ENCODE peak calls at places on chromosomes 6 and 20, in five cellular contexts. One of them, this sample, is unnamed. For H3K4me1, the result is how much of the 10 kb centered on the place peaks cover.

GRCh38 chr6:149003560-149003959 is 256.7 kb downstream of the UST start:
- DNase-seq in testis: no peak
- DNase-seq in MM.1S: no peak
- DNase-seq in psoas muscle: no peak
- DNase-seq in cardiac muscle cell: no peak
- DNase-seq in this sample: no peak

GRCh38 chr20:58064411-58065010 is 163.9 kb downstream of the ANKRD60 start:
- DNase-seq in testis: peak
- DNase-seq in cardiac muscle cell: no peak
- DNase-seq in psoas muscle: no peak
- DNase-seq in MM.1S: no peak
- DNase-seq in this sample: no peak

GRCh38 chr20:9241232-9241692 is 172.4 kb downstream of the PLCB4 start:
- DNase-seq in MM.1S: no peak
- DNase-seq in cardiac muscle cell: peak
- DNase-seq in psoas muscle: no peak
- DNase-seq in testis: no peak
- DNase-seq in this sample: no peak

GRCh38 chr6:112881027-112881426 is 533.9 kb downstream of the RFPL4B start:
- DNase-seq in psoas muscle: no peak
- DNase-seq in MM.1S: no peak
- DNase-seq in cardiac muscle cell: peak
- DNase-seq in testis: no peak
- DNase-seq in this sample: no peak

GRCh38 chr20:10922941-10923340 is 249.1 kb upstream of the JAG1 start:
- DNase-seq in cardiac muscle cell: peak
- DNase-seq in psoas muscle: no peak
- DNase-seq in testis: no peak
- DNase-seq in MM.1S: no peak
- DNase-seq in this sample: no peak

GRCh38 chr6:137830562-137830961 is 36.5 kb upstream of the TNFAIP3 start:
- DNase-seq in MM.1S: no peak
- DNase-seq in psoas muscle: no peak
- DNase-seq in cardiac muscle cell: no peak
- DNase-seq in testis: no peak
- DNase-seq in this sample: no peak

GRCh38 chr6:128572286-128572685 is 51.9 kb upstream of the PTPRK start:
- DNase-seq in testis: no peak
- DNase-seq in psoas muscle: no peak
- DNase-seq in cardiac muscle cell: no peak
- DNase-seq in MM.1S: no peak
- DNase-seq in this sample: no peak

GRCh38 chr20:33627577-33628216 is 34.4 kb upstream of the C20orf144 start:
- DNase-seq in MM.1S: no peak
- DNase-seq in psoas muscle: no peak
- DNase-seq in testis: no peak
- DNase-seq in cardiac muscle cell: no peak
- DNase-seq in this sample: no peak

GRCh38 chr6:35080016-35080680 is 61.0 kb downstream of the TCP11 start:
- DNase-seq in cardiac muscle cell: no peak
- DNase-seq in testis: no peak
- DNase-seq in MM.1S: no peak
- DNase-seq in psoas muscle: no peak
- DNase-seq in this sample: peak

GRCh38 chr6:111842891-111843290 is 30.4 kb downstream of the FYN start:
- DNase-seq in MM.1S: peak
- DNase-seq in testis: no peak
- DNase-seq in psoas muscle: no peak
- DNase-seq in cardiac muscle cell: no peak
- DNase-seq in this sample: no peak

GRCh38 chr20:1165521-1165920 is 19.3 kb downstream of the TMEM74B start:
- DNase-seq in psoas muscle: no peak
- DNase-seq in MM.1S: no peak
- DNase-seq in cardiac muscle cell: no peak
- DNase-seq in testis: no peak
- DNase-seq in this sample: no peak

GRCh38 chr6:163731215-163732013 is 316.9 kb downstream of the QKI start:
- DNase-seq in cardiac muscle cell: no peak
- DNase-seq in testis: no peak
- DNase-seq in psoas muscle: no peak
- DNase-seq in MM.1S: no peak
- DNase-seq in this sample: no peak

GRCh38 chr6:73694711-73695411 is 1.1 kb upstream of the CD109 start:
- DNase-seq in cardiac muscle cell: peak
- DNase-seq in testis: no peak
- DNase-seq in psoas muscle: no peak
- DNase-seq in MM.1S: no peak
- DNase-seq in this sample: no peak

GRCh38 chr20:50646483-50646996 is 44.8 kb downstream of the RIPOR3 start:
- DNase-seq in psoas muscle: no peak
- DNase-seq in MM.1S: no peak
- DNase-seq in testis: no peak
- DNase-seq in cardiac muscle cell: peak
- DNase-seq in this sample: no peak

GRCh38 chr6:139996253-139996834 is 621.9 kb upstream of the CITED2 start:
- DNase-seq in psoas muscle: no peak
- DNase-seq in MM.1S: peak
- DNase-seq in cardiac muscle cell: no peak
- DNase-seq in testis: no peak
- DNase-seq in this sample: no peak

GRCh38 chr6:5671162-5671561 is 335.6 kb downstream of the NRN1 start:
- DNase-seq in testis: peak
- DNase-seq in psoas muscle: no peak
- DNase-seq in cardiac muscle cell: peak
- DNase-seq in MM.1S: no peak
- DNase-seq in this sample: no peak

GRCh38 chr6:118394106-118394505 is 154.0 kb upstream of the PLN start:
- DNase-seq in testis: no peak
- DNase-seq in cardiac muscle cell: no peak
- DNase-seq in psoas muscle: no peak
- DNase-seq in MM.1S: no peak
- DNase-seq in this sample: no peak

GRCh38 chr6:125231133-125231532 is 70.6 kb downstream of the HDDC2 start:
- DNase-seq in MM.1S: no peak
- DNase-seq in testis: no peak
- DNase-seq in cardiac muscle cell: no peak
- DNase-seq in psoas muscle: no peak
- DNase-seq in this sample: no peak

GRCh38 chr6:52019092-52019491 is 68.3 kb downstream of the PKHD1 start:
- DNase-seq in testis: no peak
- DNase-seq in cardiac muscle cell: no peak
- DNase-seq in psoas muscle: no peak
- DNase-seq in MM.1S: no peak
- DNase-seq in this sample: no peak

GRCh38 chr6:165308926-165309731 is at the start of gene C6orf118:
- DNase-seq in cardiac muscle cell: peak
- DNase-seq in psoas muscle: peak
- DNase-seq in testis: peak
- DNase-seq in MM.1S: no peak
- DNase-seq in this sample: peak

GRCh38 chr6:11364971-11365397 is 132.5 kb upstream of the NEDD9 start:
- DNase-seq in cardiac muscle cell: peak
- DNase-seq in MM.1S: no peak
- DNase-seq in psoas muscle: no peak
- DNase-seq in testis: no peak
- DNase-seq in this sample: no peak

GRCh38 chr6:105646391-105646867 is 243.5 kb upstream of the PREP start:
- DNase-seq in psoas muscle: no peak
- DNase-seq in testis: no peak
- DNase-seq in MM.1S: peak
- DNase-seq in cardiac muscle cell: no peak
- DNase-seq in this sample: no peak

GRCh38 chr20:25525857-25526256 is 59.5 kb downstream of the NINL start:
- DNase-seq in MM.1S: no peak
- DNase-seq in psoas muscle: no peak
- DNase-seq in cardiac muscle cell: peak
- DNase-seq in testis: no peak
- DNase-seq in this sample: no peak

GRCh38 chr20:6612615-6612917 is 154.9 kb upstream of the BMP2 start:
- DNase-seq in cardiac muscle cell: no peak
- DNase-seq in MM.1S: no peak
- DNase-seq in testis: no peak
- DNase-seq in psoas muscle: no peak
- DNase-seq in this sample: no peak

GRCh38 chr20:32626859-32627636 is 41.9 kb upstream of the NOL4L start:
- DNase-seq in cardiac muscle cell: no peak
- DNase-seq in psoas muscle: no peak
- DNase-seq in MM.1S: no peak
- DNase-seq in testis: no peak
- DNase-seq in this sample: no peak

GRCh38 chr20:3800878-3801260 is 4.8 kb downstream of the CDC25B start:
- DNase-seq in MM.1S: no peak
- DNase-seq in psoas muscle: peak
- DNase-seq in testis: no peak
- DNase-seq in cardiac muscle cell: no peak
- DNase-seq in this sample: no peak

GRCh38 chr6:110356778-110357177 is 1.4 kb downstream of the METTL24 start:
- DNase-seq in psoas muscle: no peak
- DNase-seq in cardiac muscle cell: no peak
- DNase-seq in testis: no peak
- DNase-seq in MM.1S: no peak
- DNase-seq in this sample: no peak
- H3K4me3 ChIP-seq in psoas muscle: no peak
- H3K4me3 ChIP-seq in cardiac muscle cell: no peak
- H3K4me3 ChIP-seq in testis: no peak
- H3K4me3 ChIP-seq in MM.1S: no peak
- H3K4me3 ChIP-seq in this sample: no peak

GRCh38 chr6:104365835-104366234 is 493.9 kb downstream of the HACE1 start:
- DNase-seq in cardiac muscle cell: no peak
- DNase-seq in psoas muscle: no peak
- DNase-seq in testis: no peak
- DNase-seq in MM.1S: no peak
- DNase-seq in this sample: no peak
- TF ChIP-seq CTCF in cardiac muscle cell: no peak
- TF ChIP-seq CTCF in psoas muscle: no peak
- TF ChIP-seq CTCF in testis: no peak
- TF ChIP-seq CTCF in MM.1S: no peak
- TF ChIP-seq CTCF in this sample: no peak

GRCh38 chr6:160093946-160094345 is 27.7 kb upstream of the SLC22A1 start:
- DNase-seq in cardiac muscle cell: no peak
- DNase-seq in MM.1S: no peak
- DNase-seq in testis: no peak
- DNase-seq in psoas muscle: no peak
- DNase-seq in this sample: no peak
- H3K4me1 ChIP-seq in cardiac muscle cell: under half
- H3K4me1 ChIP-seq in MM.1S: under half
- H3K4me1 ChIP-seq in testis: under half
- H3K4me1 ChIP-seq in psoas muscle: under half
- H3K4me1 ChIP-seq in this sample: under half

GRCh38 chr6:157561037-157561790 is 180.2 kb downstream of the ZDHHC14 start:
- DNase-seq in psoas muscle: no peak
- DNase-seq in MM.1S: peak
- DNase-seq in testis: no peak
- DNase-seq in cardiac muscle cell: no peak
- DNase-seq in this sample: no peak

GRCh38 chr6:157562997-157563396 is 182.0 kb downstream of the ZDHHC14 start:
- DNase-seq in testis: no peak
- DNase-seq in cardiac muscle cell: no peak
- DNase-seq in MM.1S: no peak
- DNase-seq in psoas muscle: no peak
- DNase-seq in this sample: no peak

GRCh38 chr6:157563611-157564284 is 182.8 kb downstream of the ZDHHC14 start:
- DNase-seq in psoas muscle: no peak
- DNase-seq in testis: no peak
- DNase-seq in cardiac muscle cell: no peak
- DNase-seq in MM.1S: peak
- DNase-seq in this sample: no peak

GRCh38 chr6:157559201-157559756 is 178.3 kb downstream of the ZDHHC14 start:
- DNase-seq in psoas muscle: no peak
- DNase-seq in cardiac muscle cell: no peak
- DNase-seq in testis: no peak
- DNase-seq in MM.1S: no peak
- DNase-seq in this sample: no peak

DNA sequence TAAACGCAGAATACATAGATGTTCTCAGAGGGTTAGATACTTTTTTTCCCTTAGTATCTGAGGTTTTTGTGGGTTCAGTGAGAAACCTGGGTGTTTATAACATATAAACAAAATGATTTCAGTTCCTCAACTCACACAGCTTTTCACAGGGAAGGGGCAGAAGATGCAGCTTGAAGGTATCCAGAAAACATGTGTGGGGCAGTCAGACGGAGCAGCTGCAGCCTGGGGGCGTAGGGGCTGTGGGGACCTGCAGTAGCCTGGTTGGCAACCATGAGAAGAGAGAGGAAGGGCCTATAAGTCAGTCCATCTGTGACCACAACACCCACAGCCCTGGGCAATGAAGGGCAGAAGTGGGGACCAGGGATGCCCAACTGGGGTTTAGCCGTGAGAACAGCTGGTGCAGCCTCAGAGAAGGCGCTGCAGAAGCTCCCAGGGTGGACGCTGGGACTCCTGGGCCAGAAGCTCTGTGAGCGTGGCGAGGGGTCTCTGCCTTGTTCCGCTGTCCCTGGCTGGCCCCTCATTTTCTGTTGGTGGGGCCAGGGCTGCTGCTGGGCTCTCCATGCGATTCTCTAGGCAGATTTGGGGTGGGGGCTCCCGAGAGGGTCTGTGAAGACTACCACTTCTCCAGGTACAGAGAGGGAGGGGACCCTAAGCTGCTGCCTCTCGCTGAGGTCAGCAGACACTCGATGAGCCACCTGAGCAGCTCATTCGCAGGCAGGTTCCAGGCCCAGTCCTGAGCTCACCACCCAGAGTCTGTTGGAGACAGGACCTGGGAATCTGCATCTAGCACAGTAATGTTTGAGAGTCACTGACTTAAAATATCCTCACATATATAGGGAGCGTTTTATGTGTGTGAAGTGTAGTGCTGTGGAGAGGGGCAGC is 181.2 kb downstream of the ZDHHC14 start:
- DNase-seq in cardiac muscle cell: no peak
- DNase-seq in psoas muscle: no peak
- DNase-seq in MM.1S: peak
- DNase-seq in testis: no peak
- DNase-seq in this sample: peak
- H3K4me3 ChIP-seq in cardiac muscle cell: no peak
- H3K4me3 ChIP-seq in psoas muscle: no peak
- H3K4me3 ChIP-seq in MM.1S: no peak
- H3K4me3 ChIP-seq in testis: no peak
- H3K4me3 ChIP-seq in this sample: no peak